ENCODE peak calls at places on chromosomes 4 and X, in four cellular contexts. W, J, U and T are unnamed samples.

GRCh38 chr4:48439988-48440387 is 43.2 kb upstream of the SLC10A4 start:
- DNase-seq in W (no peak), U (no peak), J (no peak), T (no peak)

GRCh38 chr4:89298788-89299152 is 8.8 kb downstream of the GPRIN3 start:
- DNase-seq in U (no peak), J (no peak), W (no peak), T (no peak)

GRCh38 chr4:95155759-95156451 is 392.9 kb downstream of the UNC5C start:
- DNase-seq in U (no peak), W (no peak), J (no peak), T (no peak)

GRCh38 chrX:10050481-10050880 is 83.3 kb downstream of the CLDN34 start:
- DNase-seq in W (no peak), U (no peak), J (no peak), T (no peak)

GRCh38 chrX:48834383-48834709 is 1.1 kb downstream of the PCSK1N start:
- DNase-seq in U (no peak), W (no peak), J (no peak), T (no peak)

GRCh38 chr4:113561758-113562157 is 199.8 kb downstream of the CAMK2D start:
- DNase-seq in U (no peak), J (no peak), W (no peak), T (no peak)

GRCh38 chr4:58360354-58361133 is 1250.4 kb upstream of the IGFBP7 start:
- DNase-seq in J (no peak), W (no peak), U (no peak), T (no peak)

GRCh38 chr4:41509411-41510008 is 28.4 kb upstream of the LIMCH1 start:
- DNase-seq in U (no peak), W (no peak), J (no peak), T (no peak)

GRCh38 chrX:15853586-15854079 is 980 bp downstream of the AP1S2 start:
- DNase-seq in U (no peak), W (no peak), J (no peak), T (no peak)

GRCh38 chrX:44876076-44876475 is 3.1 kb downstream of the KDM6A start:
- DNase-seq in J (no peak), W (no peak), U (no peak), T (no peak)

GRCh38 chrX:418927-419729 is 32.4 kb upstream of the PPP2R3B start:
- DNase-seq in U (peak; percentile 25), W (no peak), J (no peak), T (no peak)

GRCh38 chrX:53233536-53233935 is 8.5 kb upstream of the KDM5C start:
- DNase-seq in W (no peak), U (no peak), J (no peak), T (no peak)

GRCh38 chr4:89681219-89681618 is 155.7 kb downstream of the SNCA start:
- DNase-seq in U (no peak), J (no peak), W (no peak), T (no peak)

GRCh38 chrX:110418857-110419249 is 60.2 kb downstream of the RTL9 start:
- DNase-seq in J (no peak), U (no peak), W (no peak), T (no peak)

GRCh38 chr4:156251373-156252065 is 297.9 kb upstream of the CTSO start:
- DNase-seq in J (no peak), U (no peak), W (no peak), T (no peak)

GRCh38 chr4:581753-582361 is 5.8 kb upstream of the TMEM271 start:
- DNase-seq in J (no peak), W (no peak), U (no peak), T (no peak)

GRCh38 chr4:121776610-121777401 is 11.8 kb upstream of the SMIM43 start:
- DNase-seq in J (no peak), W (no peak), U (no peak), T (no peak)

GRCh38 chr4:181854142-181854541 is 389.1 kb upstream of the TENM3 start:
- DNase-seq in U (no peak), J (no peak), W (no peak), T (no peak)

GRCh38 chr4:185738038-185738552 is 73.9 kb downstream of the SORBS2 start:
- DNase-seq in J (no peak), U (no peak), W (no peak), T (no peak)

GRCh38 chr4:53126099-53126498 is 239.8 kb downstream of the SCFD2 start:
- DNase-seq in W (no peak), J (no peak), U (no peak), T (no peak)

GRCh38 chr4:103091601-103092223 is 7.9 kb downstream of the BDH2 start:
- DNase-seq in W (peak; percentile 20), J (no peak), U (no peak), T (no peak)

GRCh38 chr4:151727365-151727764 is 33.4 kb downstream of the GATB start:
- DNase-seq in W (no peak), J (no peak), U (no peak), T (no peak)

GRCh38 chr4:1405249-1405635 is 1.0 kb downstream of the NKX1-1 start:
- DNase-seq in W (no peak), J (no peak), U (no peak), T (no peak)

GRCh38 chr4:38069271-38069760 is 109.1 kb downstream of the PTTG2 start:
- DNase-seq in W (no peak), J (no peak), U (no peak), T (no peak)

GRCh38 chr4:118680808-118681207 is 4.4 kb upstream of the METTL14 start:
- DNase-seq in W (no peak), U (no peak), J (no peak), T (no peak)

GRCh38 chr4:130808492-130808891 is 1712.5 kb downstream of the C4orf33 start:
- DNase-seq in U (no peak), W (no peak), J (no peak), T (no peak)

GRCh38 chr4:16472537-16472936 is 246.3 kb upstream of the TAPT1 start:
- DNase-seq in J (no peak), W (no peak), U (no peak), T (no peak)

GRCh38 chrX:39726810-39727209 is 370.9 kb downstream of the BCOR start:
- DNase-seq in U (no peak), J (no peak), W (no peak), T (no peak)

GRCh38 chr4:77861500-77861899 is 1.1 kb upstream of the MRPL1 start:
- DNase-seq in U (no peak), W (no peak), J (no peak), T (no peak)

GRCh38 chr4:107279729-107280128 is 243.6 kb upstream of the DKK2 start:
- DNase-seq in U (no peak), J (no peak), W (no peak), T (no peak)